ENCODE peak calls at places on chromosomes 11 and 22, in six cellular contexts. E is endothelial cell of umbilical vein; P is fibroblast of mammary gland; X is lower leg skin; O is spleen; Z is Jurkat, Clone E6-1. G is an unnamed sample.
A peak's percentile ranks its signal among the peaks of the same experiment; 100 is the strongest.

GRCh38 chr11:67312187-67313021 is 9.1 kb downstream of the SSH3 start:
- DNase-seq in E (no peak), P (no peak), X (peak; percentile 92), O (peak; percentile 83), Z (no peak), G (no peak)

GRCh38 chr11:17596711-17597110 is 49.7 kb downstream of the OTOG start:
- DNase-seq in E (no peak), P (no peak), X (peak; percentile 31), O (peak; percentile 63), Z (no peak), G (no peak)

GRCh38 chr11:75430692-75431532 is 2.1 kb downstream of the KLHL35 start:
- DNase-seq in E (peak; percentile 24), P (no peak), X (no peak), O (peak; percentile 65), Z (no peak), G (no peak)

GRCh38 chr11:70656293-70656692 is 258.0 kb downstream of the CTTN start:
- DNase-seq in E (no peak), P (no peak), X (no peak), O (no peak), Z (no peak), G (no peak)

GRCh38 chr11:65434057-65434666 is 11.6 kb downstream of the NEAT1 start:
- DNase-seq in E (peak; percentile 33), P (peak; percentile 47), X (peak; percentile 77), O (no peak), Z (no peak), G (peak; percentile 25)

GRCh38 chr11:20337526-20338154 is 25.9 kb upstream of the HTATIP2 start:
- DNase-seq in E (peak; percentile 43), P (peak; percentile 40), X (no peak), O (no peak), Z (peak; percentile 29), G (no peak)

GRCh38 chr22:39205344-39206021 is 39.3 kb downstream of the PDGFB start:
- DNase-seq in E (peak; percentile 57), P (peak; percentile 75), X (peak; percentile 77), O (peak; percentile 67), Z (peak; percentile 65), G (peak; percentile 46)

GRCh38 chr11:4926607-4927006 is 2.5 kb upstream of the OR51G1 start:
- DNase-seq in E (no peak), P (peak; percentile 2), X (no peak), O (no peak), Z (no peak), G (no peak)

GRCh38 chr11:110373061-110373702 is 56.6 kb upstream of the FDX1 start:
- DNase-seq in E (peak; percentile 53), P (peak; percentile 80), X (no peak), O (no peak), Z (no peak), G (peak; percentile 66)

GRCh38 chr22:20211997-20212753 is 55.9 kb downstream of the RTN4R start:
- DNase-seq in E (no peak), P (peak; percentile 55), X (no peak), O (no peak), Z (no peak), G (no peak)

GRCh38 chr11:125452125-125452470 is 44.0 kb downstream of the FEZ1 start:
- DNase-seq in E (no peak), P (no peak), X (no peak), O (no peak), Z (no peak), G (no peak)

GRCh38 chr11:133809525-133810178 is 35.7 kb downstream of the SPATA19 start:
- DNase-seq in E (no peak), P (no peak), X (peak; percentile 67), O (no peak), Z (no peak), G (no peak)

GRCh38 chr22:20567993-20568417 is 60.6 kb downstream of the MED15 start:
- DNase-seq in E (no peak), P (peak; percentile 76), X (no peak), O (peak; percentile 53), Z (no peak), G (peak; percentile 76)

GRCh38 chr22:44116755-44117684 is 63.7 kb upstream of the PARVG start:
- DNase-seq in E (no peak), P (no peak), X (no peak), O (peak; percentile 73), Z (no peak), G (no peak)

GRCh38 chr11:118287006-118287405 is 17.5 kb upstream of the CD3E start:
- DNase-seq in E (no peak), P (peak; percentile 50), X (no peak), O (no peak), Z (no peak), G (peak; percentile 16)

GRCh38 chr11:44565008-44565745 is at the start of gene CD82:
- DNase-seq in E (peak; percentile 99), P (peak; percentile 96), X (peak; percentile 100), O (peak; percentile 100), Z (peak; percentile 95), G (peak; percentile 98)

GRCh38 chr11:102276302-102277182 is 40.7 kb upstream of the BIRC3 start:
- DNase-seq in E (peak; percentile 51), P (peak; percentile 56), X (no peak), O (no peak), Z (no peak), G (peak; percentile 66)

GRCh38 chr22:39808087-39808486 is 85.5 kb downstream of the ENTHD1 start:
- DNase-seq in E (peak; percentile 28), P (peak; percentile 21), X (no peak), O (no peak), Z (peak; percentile 32), G (no peak)

DNA sequence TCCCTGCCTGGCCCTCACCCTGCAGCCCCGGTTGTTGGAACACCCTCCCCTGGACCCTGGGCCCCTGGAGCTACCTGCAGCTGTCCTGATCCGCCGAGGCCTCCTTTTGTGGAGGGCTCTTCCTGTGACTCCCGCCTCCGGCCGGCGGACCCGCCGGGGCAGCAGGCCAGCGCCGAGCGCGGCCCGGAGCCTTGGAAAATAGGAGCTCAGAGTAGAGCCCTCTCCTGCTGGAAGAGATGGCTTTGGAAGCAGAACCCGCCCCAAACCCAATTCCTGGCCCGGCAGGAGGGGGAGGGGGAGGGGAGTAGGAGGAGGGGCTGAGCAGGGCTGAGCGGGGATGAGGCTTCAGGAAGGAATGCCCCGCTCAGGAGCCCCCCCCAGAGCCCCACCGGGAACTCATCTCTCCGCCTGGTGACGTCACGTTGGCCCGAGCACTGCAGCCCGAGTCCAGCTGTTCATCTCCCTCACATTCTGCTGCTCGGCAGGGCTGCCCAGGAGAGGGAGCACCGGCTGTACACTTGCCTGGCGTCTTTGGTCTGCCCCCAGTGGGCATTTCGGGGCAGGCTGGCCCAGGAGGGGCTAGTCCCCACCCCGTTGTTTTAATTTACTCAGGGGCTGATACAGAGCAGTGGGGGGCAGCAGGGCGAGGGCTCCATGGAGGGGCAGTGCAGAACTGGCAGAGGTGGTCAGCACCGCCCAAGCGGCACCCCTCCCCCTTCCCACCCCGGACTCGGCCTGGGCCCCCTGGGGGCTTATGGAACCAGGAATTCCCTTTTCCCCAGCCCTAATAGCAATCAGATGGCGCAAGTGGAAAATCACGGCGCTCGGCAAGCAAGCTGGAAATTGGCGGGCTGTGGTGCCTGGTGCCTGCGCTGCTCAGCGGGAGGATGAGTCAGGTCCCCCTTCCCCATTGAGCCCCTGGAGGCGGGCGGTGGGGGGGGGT is at the start of gene MRGPRF:
- DNase-seq in E (no peak), P (peak; percentile 89), X (peak; percentile 98), O (peak; percentile 73), Z (no peak), G (peak; percentile 91)
- H3K4me3 ChIP-seq in E (no peak within 1 kb of the TSS), P (peak within 1 kb of the TSS; percentile 50), X (peak within 1 kb of the TSS; percentile 14), O (peak within 1 kb of the TSS; percentile 22), Z (no peak within 1 kb of the TSS), G (peak within 1 kb of the TSS; percentile 77)

DNA sequence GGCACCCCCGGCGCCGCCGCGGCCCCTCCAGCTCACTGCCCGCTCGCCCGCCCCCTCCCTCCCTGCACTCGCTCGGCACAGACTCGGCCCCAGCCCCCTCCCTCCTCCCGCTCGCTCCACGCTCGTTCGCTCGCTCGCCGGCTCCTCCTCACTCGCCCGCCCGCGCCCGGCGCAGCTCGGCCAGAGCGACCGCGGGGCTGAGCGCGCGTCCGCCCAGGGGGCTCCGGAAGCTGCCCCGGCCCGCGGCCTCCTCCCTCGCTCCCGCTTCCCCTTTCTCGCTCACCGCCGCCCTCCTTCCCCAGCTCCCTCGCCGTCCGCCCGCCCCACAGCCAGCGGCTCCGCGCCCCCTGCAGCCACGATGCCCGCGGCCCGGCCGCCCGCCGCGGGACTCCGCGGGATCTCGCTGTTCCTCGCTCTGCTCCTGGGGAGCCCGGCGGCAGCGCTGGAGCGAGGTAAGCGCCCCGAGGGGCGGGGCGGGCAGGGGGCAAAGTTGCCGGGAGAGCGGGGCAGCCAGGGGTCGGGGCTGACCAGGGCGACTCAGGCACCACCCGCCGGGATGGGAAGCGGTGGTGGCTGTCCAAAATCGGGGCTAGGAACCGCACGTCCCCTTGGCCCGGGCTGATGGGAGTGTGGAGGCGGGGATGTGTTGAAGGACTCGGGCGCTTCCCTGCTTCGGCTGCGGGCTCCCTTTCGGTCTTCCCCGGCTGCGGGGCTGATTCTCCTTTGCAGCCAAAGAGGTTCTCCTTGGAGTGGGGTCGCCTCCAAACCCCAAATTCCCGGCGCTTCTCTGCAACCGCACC is at the start of gene SEZ6L:
- DNase-seq in E (no peak), P (no peak), X (no peak), O (peak; percentile 77), Z (no peak), G (no peak)
- H3K4me3 ChIP-seq in E (no peak within 1 kb of the TSS), P (no peak within 1 kb of the TSS), X (peak within 1 kb of the TSS; percentile 10), O (peak within 1 kb of the TSS; percentile 38), Z (no peak within 1 kb of the TSS), G (no peak within 1 kb of the TSS)

GRCh38 chr11:63177872-63178271 is 33.9 kb upstream of the SLC22A24 start:
- DNase-seq in E (no peak), P (no peak), X (no peak), O (no peak), Z (no peak), G (no peak)
- H3K4me3 ChIP-seq in E (no peak overlapping the region), P (no peak overlapping the region), X (no peak overlapping the region), O (no peak overlapping the region), Z (no peak overlapping the region), G (no peak overlapping the region)

GRCh38 chr22:41367680-41368542 is 13.8 kb upstream of the TEF start:
- DNase-seq in E (no peak), P (peak; percentile 12), X (peak; percentile 90), O (no peak), Z (no peak), G (peak; percentile 72)

GRCh38 chr22:41365425-41365824 is 16.3 kb upstream of the TEF start:
- DNase-seq in E (no peak), P (no peak), X (no peak), O (no peak), Z (no peak), G (no peak)

GRCh38 chr22:41368543-41368817 is 13.3 kb upstream of the TEF start:
- DNase-seq in E (no peak), P (no peak), X (no peak), O (no peak), Z (no peak), G (no peak)

GRCh38 chr22:41366323-41367014 is 15.3 kb upstream of the TEF start:
- DNase-seq in E (no peak), P (no peak), X (no peak), O (no peak), Z (no peak), G (no peak)

DNA sequence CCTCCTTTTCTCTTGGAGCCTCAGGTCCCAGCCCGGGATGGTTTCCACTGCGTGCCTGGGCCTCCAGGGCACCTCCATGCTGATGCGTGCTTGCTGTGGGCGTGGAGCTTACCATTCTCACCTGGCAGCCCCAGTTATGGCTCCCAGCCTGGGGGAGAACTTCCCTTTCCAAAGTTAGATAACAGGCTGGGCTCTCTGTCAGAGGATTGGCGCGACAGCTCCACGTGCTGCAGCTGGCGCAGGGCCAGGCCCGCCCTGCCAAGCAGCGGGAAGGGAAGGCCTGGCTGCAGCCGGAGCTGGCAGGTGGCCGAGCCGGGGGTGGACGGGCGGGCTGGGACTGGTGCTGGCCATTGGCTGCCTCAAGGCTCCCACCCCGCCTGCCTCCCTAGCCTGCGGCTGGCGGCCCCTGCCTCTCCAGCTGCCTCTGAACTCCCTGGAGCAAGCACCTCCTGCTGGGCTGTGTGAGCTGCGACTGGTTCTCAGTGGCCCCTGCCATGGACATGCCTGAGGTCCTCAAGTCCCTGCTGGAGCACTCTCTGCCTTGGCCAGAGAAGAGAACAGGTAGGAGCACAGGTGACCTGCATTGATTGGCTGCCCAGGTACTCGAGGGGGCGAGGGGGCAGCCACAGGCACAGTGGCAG is 14.6 kb upstream of the TEF start:
- DNase-seq in E (peak; percentile 96), P (peak; percentile 95), X (peak; percentile 98), O (peak; percentile 92), Z (no peak), G (peak; percentile 91)
- H3K4me3 ChIP-seq in E (no peak overlapping the region), P (peak overlapping the region; percentile 9), X (no peak overlapping the region), O (peak overlapping the region; percentile 34), Z (no peak overlapping the region), G (peak overlapping the region; percentile 52)

G was measured in AG10803.